ENCODE peak calls at places on chromosomes 13 and 19, in ten cellular contexts. V is foreskin fibroblast; R is neuronal stem cell; Z is OCI-LY7; F is mucosa of descending colon; K is uterus; U is IMR-90; A is choroid plexus epithelial cell; J is GM06990; C is CD8-positive, alpha-beta T cell. M is an unnamed sample.

GRCh38 chr13:52737451-52737850 is 2.2 kb downstream of the CNMD start:
- DNase-seq in V (no peak), C (no peak), A (no peak), J (no peak), F (no peak), U (no peak), K (no peak), Z (no peak), R (no peak), M (no peak)

GRCh38 chr13:51525567-51526165 is 58.6 kb upstream of the WDFY2 start:
- DNase-seq in R (no peak), U (peak; percentile 72), Z (no peak), K (no peak), A (peak; percentile 16), J (no peak), C (no peak), F (no peak), V (peak; percentile 50), M (peak; percentile 72)

GRCh38 chr13:102351486-102351885 is 50.4 kb downstream of the FGF14 start:
- DNase-seq in C (no peak), V (no peak), U (no peak), R (no peak), J (no peak), F (no peak), Z (no peak), A (no peak), K (no peak), M (no peak)

GRCh38 chr13:58298556-58299135 is 667.1 kb downstream of the PCDH17 start:
- DNase-seq in K (no peak), U (no peak), V (no peak), F (no peak), Z (no peak), J (no peak), C (no peak), R (no peak), A (no peak), M (no peak)

GRCh38 chr13:29270536-29271045 is 324.9 kb downstream of the SLC7A1 start:
- DNase-seq in U (no peak), A (no peak), K (no peak), C (no peak), Z (no peak), J (no peak), R (no peak), F (no peak), V (no peak), M (no peak)

GRCh38 chr19:7507884-7508283 is 8.0 kb upstream of the ZNF358 start:
- DNase-seq in C (no peak), U (peak; percentile 80), K (no peak), J (peak; percentile 50), Z (peak; percentile 42), F (peak; percentile 92), A (peak; percentile 89), R (no peak), V (peak; percentile 85), M (peak; percentile 73)

GRCh38 chr13:97522243-97522642 is 88.3 kb downstream of the RAP2A start:
- DNase-seq in R (no peak), V (no peak), K (no peak), J (no peak), U (no peak), Z (no peak), F (no peak), C (no peak), A (no peak), M (no peak)

GRCh38 chr13:34201050-34201913 is 383.3 kb downstream of the RFC3 start:
- DNase-seq in Z (no peak), F (no peak), V (peak; percentile 68), U (peak; percentile 61), A (peak; percentile 76), K (no peak), R (no peak), J (no peak), C (no peak), M (peak; percentile 48)

GRCh38 chr13:72536668-72537399 is 190.6 kb downstream of the MZT1 start:
- DNase-seq in F (peak; percentile 46), V (no peak), U (no peak), Z (no peak), J (no peak), K (no peak), R (no peak), C (no peak), A (peak; percentile 17), M (no peak)

GRCh38 chr19:15730538-15730937 is 2.7 kb downstream of the OR10H2 start:
- DNase-seq in Z (no peak), J (no peak), C (no peak), U (no peak), R (no peak), A (no peak), V (no peak), K (no peak), F (no peak), M (no peak)

GRCh38 chr19:34662919-34663318 is 14.0 kb downstream of the SCGB2B2 start:
- DNase-seq in A (peak; percentile 33), C (peak; percentile 64), U (no peak), F (no peak), R (no peak), V (no peak), Z (peak; percentile 74), K (no peak), J (no peak), M (peak; percentile 12)

GRCh38 chr13:46622013-46622917 is 69.3 kb downstream of the LRCH1 start:
- DNase-seq in K (no peak), J (no peak), Z (peak; percentile 20), U (no peak), C (no peak), R (no peak), A (no peak), F (no peak), V (no peak), M (no peak)

DNA sequence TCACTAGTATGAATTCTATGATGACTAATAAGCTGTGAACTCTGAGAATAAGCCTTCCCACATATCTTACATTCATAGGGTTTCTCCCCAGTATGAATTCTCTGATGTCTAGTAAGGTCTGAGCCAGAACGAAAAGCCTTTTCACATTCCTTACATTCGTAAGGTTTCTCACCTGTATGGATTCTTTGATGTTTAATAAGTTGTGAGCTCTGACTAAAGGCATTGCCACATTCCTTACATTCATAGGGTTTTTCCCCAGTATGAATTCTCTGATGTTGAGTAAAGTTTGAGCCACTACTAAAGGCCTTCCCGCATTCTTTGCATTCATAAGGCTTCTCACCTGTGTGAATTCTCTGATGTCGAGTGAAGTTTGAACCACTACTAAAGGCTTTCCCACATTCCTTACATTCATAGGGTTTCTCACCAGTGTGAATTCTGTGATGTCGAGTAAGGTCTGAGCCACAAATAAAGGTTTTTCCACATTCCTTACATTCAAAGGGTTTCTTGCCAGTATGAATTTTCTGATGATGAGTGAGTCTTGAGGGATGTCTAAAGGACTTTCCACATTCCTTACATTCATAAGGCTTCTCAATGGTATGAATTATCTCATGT is 30.7 kb upstream of the ZFP82 start:
- DNase-seq in K (no peak), U (no peak), Z (no peak), J (no peak), V (no peak), F (no peak), C (no peak), R (no peak), A (no peak), M (no peak)
- H3K4me3 ChIP-seq in K (no peak overlapping the region), U (no peak overlapping the region), Z (no peak overlapping the region), J (no peak overlapping the region), V (no peak overlapping the region), F (no peak overlapping the region), C (peak overlapping the region; percentile 19), R (no peak overlapping the region), A (no peak overlapping the region), M (no peak overlapping the region)

GRCh38 chr13:78138756-78139155 is 220.1 kb upstream of the EDNRB start:
- DNase-seq in Z (no peak), C (no peak), F (no peak), J (no peak), U (no peak), V (no peak), A (no peak), K (no peak), R (no peak), M (no peak)

GRCh38 chr13:78137404-78138142 is 218.9 kb upstream of the EDNRB start:
- DNase-seq in J (peak; percentile 44), F (no peak), K (no peak), R (peak; percentile 65), A (peak; percentile 81), C (no peak), V (peak; percentile 32), Z (peak; percentile 51), U (peak; percentile 72), M (peak; percentile 66)

GRCh38 chr13:78136966-78137365 is 218.3 kb upstream of the EDNRB start:
- DNase-seq in F (no peak), C (no peak), J (no peak), A (no peak), U (no peak), Z (no peak), R (no peak), K (no peak), V (no peak), M (no peak)

GRCh38 chr13:78139765-78140164 is 221.1 kb upstream of the EDNRB start:
- DNase-seq in C (no peak), A (no peak), U (no peak), V (no peak), Z (no peak), F (no peak), K (no peak), R (no peak), J (no peak), M (no peak)
- H3K4me3 ChIP-seq in C (no peak overlapping the region), A (no peak overlapping the region), U (no peak overlapping the region), V (no peak overlapping the region), Z (no peak overlapping the region), F (no peak overlapping the region), K (no peak overlapping the region), R (no peak overlapping the region), J (no peak overlapping the region), M (no peak overlapping the region)

GRCh38 chr13:24693862-24694471 is 13.8 kb downstream of the ATP12A start:
- DNase-seq in J (no peak), C (no peak), R (peak; percentile 57), F (no peak), V (peak; percentile 28), U (peak; percentile 55), K (no peak), Z (peak; percentile 82), A (peak; percentile 75), M (peak; percentile 71)
- H3K4me3 ChIP-seq in J (no peak overlapping the region), C (no peak overlapping the region), R (no peak overlapping the region), F (no peak overlapping the region), V (no peak overlapping the region), U (no peak overlapping the region), K (no peak overlapping the region), Z (no peak overlapping the region), A (no peak overlapping the region), M (no peak overlapping the region)

DNA sequence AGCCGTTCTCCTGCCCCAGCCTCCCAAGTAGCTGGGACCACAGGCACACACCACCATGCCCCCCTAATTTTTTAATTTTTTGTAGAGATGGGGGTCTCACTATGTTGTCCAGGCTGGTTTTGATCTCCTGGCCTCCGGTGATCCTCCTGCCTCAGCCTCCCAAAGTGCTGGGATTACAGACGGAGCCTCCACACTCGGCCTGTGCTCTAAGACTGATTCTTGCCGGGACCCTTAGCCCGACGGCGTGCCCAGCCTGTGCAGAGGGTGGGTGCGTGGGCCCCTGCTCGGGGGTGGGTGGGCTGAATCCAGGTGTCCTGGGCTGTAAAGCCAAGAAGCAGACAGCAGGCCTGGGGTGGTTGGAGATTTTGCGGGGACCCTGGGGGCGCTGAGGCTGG is 64.3 kb downstream of the GADD45B start:
- DNase-seq in U (no peak), Z (no peak), R (no peak), V (no peak), C (no peak), K (no peak), A (no peak), J (no peak), F (no peak), M (no peak)
- H3K4me3 ChIP-seq in U (peak overlapping the region; percentile 0), Z (no peak overlapping the region), R (peak overlapping the region; percentile 29), V (peak overlapping the region; percentile 16), C (no peak overlapping the region), K (no peak overlapping the region), A (no peak overlapping the region), J (no peak overlapping the region), F (no peak overlapping the region), M (peak overlapping the region; percentile 0)